ENCODE peak calls at places on chromosomes 2 and 18, in nine cellular contexts. A is prostate gland, W is GM12878, K is HCT116, F is sigmoid colon, U is spleen, E is SK-N-SH, Z is HepG2, V is stomach. S is an unnamed sample.
A peak's percentile ranks its signal among the peaks of the same experiment; 100 is the strongest.

GRCh38 chr2:231470246-231470900 is 6.1 kb upstream of the NCL start:
- DNase-seq in A (no peak), W (no peak), K (no peak), F (no peak), U (peak; percentile 18), E (no peak), Z (no peak), V (no peak), S (no peak)

GRCh38 chr2:190043441-190043840 is 19.1 kb downstream of the MSTN start:
- DNase-seq in A (no peak), W (no peak), K (no peak), F (no peak), U (no peak), E (no peak), Z (no peak), V (no peak), S (no peak)

GRCh38 chr2:12819098-12819465 is 102.3 kb downstream of the TRIB2 start:
- DNase-seq in A (peak; percentile 74), W (no peak), K (no peak), F (peak; percentile 94), U (no peak), E (no peak), Z (no peak), V (peak; percentile 38), S (no peak)

GRCh38 chr2:54740333-54740732 is 16.9 kb downstream of the EML6 start:
- DNase-seq in A (no peak), W (no peak), K (no peak), F (no peak), U (no peak), E (no peak), Z (peak; percentile 68), V (no peak), S (no peak)

GRCh38 chr2:127563458-127564428 is 28.3 kb downstream of the MYO7B start:
- DNase-seq in A (no peak), W (peak; percentile 92), K (no peak), F (peak; percentile 25), U (peak; percentile 53), E (no peak), Z (no peak), V (no peak), S (no peak)

GRCh38 chr2:191264647-191265079 is 19.5 kb downstream of the MYO1B start:
- DNase-seq in A (no peak), W (no peak), K (no peak), F (no peak), U (no peak), E (no peak), Z (no peak), V (no peak), S (no peak)

GRCh38 chr2:212892193-212892592 is 259.2 kb downstream of the IKZF2 start:
- DNase-seq in A (no peak), W (no peak), K (peak; percentile 55), F (no peak), U (no peak), E (peak; percentile 34), Z (peak; percentile 46), V (no peak), S (no peak)

GRCh38 chr2:62372824-62373223 is 133.2 kb downstream of the TMEM17 start:
- DNase-seq in A (no peak), W (no peak), K (no peak), F (no peak), U (no peak), E (no peak), Z (no peak), V (no peak), S (no peak)

GRCh38 chr18:48139427-48140347 is 209.2 kb upstream of the SMAD2 start:
- DNase-seq in A (peak; percentile 76), W (no peak), K (no peak), F (peak; percentile 33), U (peak; percentile 71), E (peak; percentile 82), Z (no peak), V (peak; percentile 92), S (no peak)

GRCh38 chr18:48138211-48138610 is 207.8 kb upstream of the SMAD2 start:
- DNase-seq in A (no peak), W (no peak), K (no peak), F (no peak), U (peak; percentile 39), E (no peak), Z (no peak), V (no peak), S (no peak)

GRCh38 chr18:48140738-48141137 is 210.3 kb upstream of the SMAD2 start:
- DNase-seq in A (no peak), W (no peak), K (no peak), F (no peak), U (peak; percentile 67), E (no peak), Z (no peak), V (no peak), S (no peak)

GRCh38 chr18:48137354-48138208 is 207.1 kb upstream of the SMAD2 start:
- DNase-seq in A (no peak), W (no peak), K (no peak), F (no peak), U (peak; percentile 41), E (no peak), Z (no peak), V (peak; percentile 69), S (no peak)

GRCh38 chr18:48138660-48139426 is 208.4 kb upstream of the SMAD2 start:
- DNase-seq in A (no peak), W (no peak), K (no peak), F (peak; percentile 45), U (peak; percentile 66), E (no peak), Z (no peak), V (peak; percentile 59), S (no peak)
- H3K4me1 ChIP-seq in A (peaks cover 5% of the 10 kb centered on the region), W (no peaks in the 10 kb centered on the region), K (peaks cover 34% of the 10 kb centered on the region), F (no peaks in the 10 kb centered on the region), U (peaks cover 21% of the 10 kb centered on the region), E (peaks cover 80% of the 10 kb centered on the region), Z (no peaks in the 10 kb centered on the region), V (peaks cover 87% of the 10 kb centered on the region), S (no peaks in the 10 kb centered on the region)

DNA sequence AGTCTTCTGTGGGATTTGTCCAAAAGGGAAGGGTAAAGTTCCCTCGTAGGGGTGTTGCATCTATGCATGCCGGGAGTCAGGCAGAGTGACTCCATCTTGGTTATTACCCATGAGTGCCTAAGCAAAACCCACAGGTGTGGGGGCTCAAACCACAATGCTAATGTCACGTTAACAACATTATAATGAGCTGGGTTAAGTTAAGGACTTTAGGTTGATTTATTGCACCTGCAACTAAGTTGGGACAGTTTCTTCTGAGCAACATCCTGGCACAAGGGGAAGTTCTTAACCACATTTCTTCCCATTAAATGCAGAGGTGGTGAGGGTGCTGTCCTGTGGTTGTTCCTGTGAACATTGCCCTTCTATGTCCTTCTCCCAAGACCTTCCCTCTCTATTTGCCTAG is 1596.8 kb upstream of the SLC39A10 start:
- DNase-seq in A (no peak), W (no peak), K (no peak), F (no peak), U (no peak), E (no peak), Z (no peak), V (no peak), S (no peak)
- TF ChIP-seq POLR2AphosphoS5 in A (no peak), W (no peak), K (no peak), F (no peak), U (no peak), E (no peak), Z (no peak), V (no peak), S (no peak)

GRCh38 chr2:234679151-234679765 is 182.4 kb upstream of the ARL4C start:
- DNase-seq in A (no peak), W (no peak), K (no peak), F (no peak), U (no peak), E (no peak), Z (no peak), V (no peak), S (no peak)

GRCh38 chr2:234676109-234676858 is 179.4 kb upstream of the ARL4C start:
- DNase-seq in A (peak; percentile 57), W (no peak), K (no peak), F (no peak), U (no peak), E (no peak), Z (peak; percentile 96), V (no peak), S (no peak)

GRCh38 chr2:234676859-234677450 is 180.1 kb upstream of the ARL4C start:
- DNase-seq in A (no peak), W (no peak), K (no peak), F (no peak), U (no peak), E (no peak), Z (peak; percentile 94), V (no peak), S (no peak)

GRCh38 chr2:234678721-234679120 is 181.8 kb upstream of the ARL4C start:
- DNase-seq in A (no peak), W (no peak), K (no peak), F (no peak), U (no peak), E (no peak), Z (no peak), V (no peak), S (no peak)

DNA sequence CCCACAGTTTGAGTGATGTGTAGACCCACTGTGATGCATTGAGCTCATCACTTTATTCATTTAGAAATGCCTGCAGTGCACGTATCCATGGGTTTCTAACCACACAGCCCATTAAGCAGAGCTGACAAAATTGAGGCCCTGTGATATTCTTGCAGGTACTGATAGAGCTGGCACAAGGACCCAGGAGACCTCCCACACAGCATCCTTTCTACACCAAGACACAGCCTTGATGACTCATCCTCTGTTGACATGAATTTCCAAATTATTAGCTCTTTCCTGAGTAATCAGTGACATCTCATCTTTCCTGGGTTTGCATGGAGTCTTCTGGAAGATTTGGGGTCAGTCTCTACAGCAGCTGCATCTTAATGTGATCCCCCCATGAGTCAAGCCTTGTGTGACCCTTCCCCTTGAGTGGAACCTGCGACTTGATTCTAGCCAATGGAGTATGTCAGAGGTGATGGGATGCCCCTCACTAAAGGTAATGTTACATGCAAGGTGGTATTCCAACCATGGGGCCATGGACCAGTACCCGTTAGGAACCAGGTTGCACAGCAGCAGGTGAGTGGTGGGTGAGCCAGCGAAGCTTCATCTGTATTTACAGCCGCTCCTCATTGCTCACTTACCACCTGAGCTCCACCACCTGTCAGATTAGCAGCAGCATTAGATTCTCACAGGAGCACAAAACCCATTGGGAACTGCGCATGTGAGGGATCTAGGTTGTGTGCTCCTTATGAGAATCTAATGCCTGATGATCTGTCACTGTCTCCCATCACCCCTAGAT is 181.1 kb upstream of the ARL4C start:
- DNase-seq in A (no peak), W (no peak), K (no peak), F (no peak), U (no peak), E (no peak), Z (peak; percentile 46), V (no peak), S (no peak)
- H3K4me1 ChIP-seq in A (peaks cover 3% of the 10 kb centered on the region), W (no peaks in the 10 kb centered on the region), K (peaks cover 41% of the 10 kb centered on the region), F (no peaks in the 10 kb centered on the region), U (no peaks in the 10 kb centered on the region), E (peaks cover 2% of the 10 kb centered on the region), Z (peaks cover 100% of the 10 kb centered on the region), V (peaks cover 40% of the 10 kb centered on the region), S (peaks cover 16% of the 10 kb centered on the region)

DNA sequence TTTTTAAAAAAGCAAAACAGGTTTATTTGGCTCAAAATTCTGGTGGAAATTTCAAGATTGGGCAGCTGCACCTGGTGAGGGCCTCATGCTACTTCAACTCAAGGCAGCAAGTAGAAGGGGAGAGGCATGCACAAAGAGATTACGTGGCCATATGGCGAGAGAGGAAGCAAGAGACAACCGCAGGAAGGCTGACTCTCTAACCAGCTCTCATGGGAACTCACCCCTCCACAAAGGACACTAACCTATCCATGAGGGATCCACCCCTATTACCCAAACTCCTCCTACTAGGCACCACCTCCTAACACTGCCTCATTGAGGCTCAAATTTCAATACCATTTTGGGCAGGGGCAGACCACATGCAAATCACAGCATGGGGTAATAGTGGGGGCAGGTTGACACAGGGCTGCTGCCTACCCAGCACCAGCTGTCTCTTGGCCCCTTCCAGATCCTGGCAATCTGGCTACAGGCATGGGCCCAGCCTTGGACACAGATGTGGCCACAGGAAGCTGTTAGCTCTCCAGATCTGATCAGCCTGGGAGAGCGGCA is 2.0 kb upstream of the CAPN10 start:
- DNase-seq in A (no peak), W (peak; percentile 100), K (no peak), F (no peak), U (peak; percentile 80), E (no peak), Z (peak; percentile 73), V (no peak), S (no peak)
- TF ChIP-seq POLR2AphosphoS5 in A (no peak), W (peak; percentile 86), K (no peak), F (no peak), U (peak; percentile 47), E (no peak), Z (no peak), V (no peak), S (no peak)